ENCODE peak calls at places on chromosomes 16 and 17, in eight cellular contexts. One of them, this sample, is unnamed.

GRCh38 chr16:14071576-14072271 is 605 bp downstream of the MRTFB start:
- DNase-seq in anterior cingulate cortex: peak
- DNase-seq in T-helper 2 cell: no peak
- DNase-seq in AG10803: no peak
- DNase-seq in dorsolateral prefrontal cortex: no peak
- DNase-seq in left colon: peak
- DNase-seq in head of caudate nucleus: no peak
- DNase-seq in Panc1: no peak
- DNase-seq in this sample: no peak

GRCh38 chr16:30395155-30395991 is at the start of gene ZNF48:
- DNase-seq in anterior cingulate cortex: peak
- DNase-seq in T-helper 2 cell: peak
- DNase-seq in AG10803: peak
- DNase-seq in dorsolateral prefrontal cortex: peak
- DNase-seq in left colon: peak
- DNase-seq in head of caudate nucleus: peak
- DNase-seq in Panc1: no peak
- DNase-seq in this sample: peak

GRCh38 chr16:68190099-68190498 is 45.8 kb downstream of the ESRP2 start:
- DNase-seq in anterior cingulate cortex: no peak
- DNase-seq in T-helper 2 cell: no peak
- DNase-seq in AG10803: peak
- DNase-seq in dorsolateral prefrontal cortex: no peak
- DNase-seq in left colon: no peak
- DNase-seq in head of caudate nucleus: no peak
- DNase-seq in Panc1: no peak
- DNase-seq in this sample: no peak

GRCh38 chr16:59440-60059 is 5.9 kb downstream of the SNRNP25 start:
- DNase-seq in anterior cingulate cortex: no peak
- DNase-seq in T-helper 2 cell: no peak
- DNase-seq in AG10803: no peak
- DNase-seq in dorsolateral prefrontal cortex: peak
- DNase-seq in left colon: no peak
- DNase-seq in head of caudate nucleus: no peak
- DNase-seq in Panc1: no peak
- DNase-seq in this sample: no peak

GRCh38 chr17:35821308-35821707 is 12.0 kb downstream of the TAF15 start:
- DNase-seq in anterior cingulate cortex: no peak
- DNase-seq in T-helper 2 cell: no peak
- DNase-seq in AG10803: no peak
- DNase-seq in dorsolateral prefrontal cortex: no peak
- DNase-seq in left colon: no peak
- DNase-seq in head of caudate nucleus: no peak
- DNase-seq in Panc1: no peak
- DNase-seq in this sample: no peak

GRCh38 chr17:1620486-1620885 is 8.1 kb downstream of the SLC43A2 start:
- DNase-seq in anterior cingulate cortex: no peak
- DNase-seq in T-helper 2 cell: no peak
- DNase-seq in AG10803: no peak
- DNase-seq in dorsolateral prefrontal cortex: no peak
- DNase-seq in left colon: no peak
- DNase-seq in head of caudate nucleus: no peak
- DNase-seq in Panc1: no peak
- DNase-seq in this sample: no peak

GRCh38 chr16:31108035-31108793 is at the start of gene BCKDK:
- DNase-seq in anterior cingulate cortex: peak
- DNase-seq in T-helper 2 cell: peak
- DNase-seq in AG10803: peak
- DNase-seq in dorsolateral prefrontal cortex: peak
- DNase-seq in left colon: peak
- DNase-seq in head of caudate nucleus: peak
- DNase-seq in Panc1: no peak
- DNase-seq in this sample: peak

GRCh38 chr17:2048805-2049204 is 6.1 kb upstream of the HIC1 start:
- DNase-seq in anterior cingulate cortex: no peak
- DNase-seq in T-helper 2 cell: no peak
- DNase-seq in AG10803: no peak
- DNase-seq in dorsolateral prefrontal cortex: no peak
- DNase-seq in left colon: no peak
- DNase-seq in head of caudate nucleus: no peak
- DNase-seq in Panc1: no peak
- DNase-seq in this sample: no peak

GRCh38 chr16:11406177-11406560 is 60.9 kb downstream of the RMI2 start:
- DNase-seq in anterior cingulate cortex: no peak
- DNase-seq in T-helper 2 cell: no peak
- DNase-seq in AG10803: no peak
- DNase-seq in dorsolateral prefrontal cortex: no peak
- DNase-seq in left colon: no peak
- DNase-seq in head of caudate nucleus: no peak
- DNase-seq in Panc1: no peak
- DNase-seq in this sample: no peak

GRCh38 chr17:68868708-68869107 is 86.5 kb downstream of the ABCA8 start:
- DNase-seq in anterior cingulate cortex: no peak
- DNase-seq in T-helper 2 cell: no peak
- DNase-seq in AG10803: no peak
- DNase-seq in dorsolateral prefrontal cortex: no peak
- DNase-seq in left colon: no peak
- DNase-seq in head of caudate nucleus: no peak
- DNase-seq in Panc1: no peak
- DNase-seq in this sample: no peak

This sample was measured in A172.